ENCODE peak calls at places on chromosomes 11 and 22, in six cellular contexts. P is stimulated activated CD4-positive, alpha-beta T cell treated with anti-CD3 and anti-CD28 coated beads, Interleukin-1b, Interleukin-23, amount 100 ng/mL, for 48 hours; I is T1000; S is CD4-positive, alpha-beta memory T cell; E is upper lobe of right lung; J is bronchial epithelial cell. W is an unnamed sample.

GRCh38 chr11:45847908-45848316 is 637 bp downstream of the CRY2 start:
- DNase-seq in P (peak), J (peak), E (peak), I (no peak), S (peak), W (peak)

GRCh38 chr22:49101873-49102272 is 725.8 kb downstream of the BRD1 start:
- DNase-seq in I (no peak), J (no peak), P (no peak), E (peak), S (no peak), W (no peak)

GRCh38 chr22:19886605-19887250 is 32.1 kb upstream of the GNB1L start:
- DNase-seq in I (no peak), S (no peak), E (no peak), J (peak), P (peak), W (peak)

GRCh38 chr11:34027516-34028406 is 23.8 kb upstream of the CAPRIN1 start:
- DNase-seq in P (no peak), J (no peak), S (no peak), I (no peak), E (no peak), W (no peak)

GRCh38 chr11:112962854-112963367 is 1.7 kb downstream of the NCAM1 start:
- DNase-seq in J (no peak), E (peak), I (no peak), P (no peak), S (no peak), W (peak)

GRCh38 chr11:80432051-80432450 is 991.2 kb upstream of the TENM4 start:
- DNase-seq in I (no peak), S (no peak), J (peak), E (no peak), P (no peak), W (no peak)

GRCh38 chr11:133889893-133890292 is 44.6 kb upstream of the SPATA19 start:
- DNase-seq in S (no peak), J (no peak), E (no peak), P (no peak), I (no peak), W (no peak)

GRCh38 chr22:39244496-39245129 is at the start of gene PDGFB:
- DNase-seq in S (no peak), I (no peak), E (no peak), P (no peak), J (no peak), W (no peak)

GRCh38 chr11:86274503-86274902 is 27.5 kb upstream of the HIKESHI start:
- DNase-seq in I (no peak), S (no peak), P (no peak), E (no peak), J (no peak), W (no peak)

GRCh38 chr11:95245038-95245437 is 14.0 kb upstream of the SESN3 start:
- DNase-seq in P (peak), I (no peak), S (no peak), J (peak), E (no peak), W (peak)

GRCh38 chr11:62689421-62690183 is at the start of gene LRRN4CL:
- DNase-seq in S (no peak), I (peak), E (no peak), P (no peak), J (no peak), W (peak)

GRCh38 chr11:45832835-45833446 is 14.3 kb upstream of the CRY2 start:
- DNase-seq in P (no peak), I (no peak), S (no peak), J (no peak), E (no peak), W (no peak)

GRCh38 chr22:49239264-49240015 is 588.2 kb downstream of the BRD1 start:
- DNase-seq in J (no peak), I (no peak), E (no peak), P (no peak), S (no peak), W (no peak)

GRCh38 chr22:36470994-36471331 is 10.5 kb downstream of the TXN2 start:
- DNase-seq in I (no peak), P (no peak), S (no peak), E (no peak), J (no peak), W (no peak)

GRCh38 chr11:110711776-110712642 is at the start of gene ARHGAP20:
- DNase-seq in J (no peak), E (peak), I (peak), P (peak), S (no peak), W (peak)

GRCh38 chr22:37368058-37368457 is 59.2 kb downstream of the ELFN2 start:
- DNase-seq in P (no peak), E (no peak), S (no peak), I (no peak), J (no peak), W (no peak)

GRCh38 chr11:18633256-18634139 is 644 bp downstream of the SPTY2D1 start:
- DNase-seq in I (no peak), S (peak), E (no peak), J (no peak), P (peak), W (peak)

GRCh38 chr22:36379593-36380361 is 8.0 kb downstream of the MYH9 start:
- DNase-seq in I (no peak), P (no peak), E (no peak), J (no peak), S (peak), W (no peak)

W was measured in foreskin fibroblast.